ENCODE peak calls at places on chromosomes 5 and 9, in eight cellular contexts. One of them, this sample, is unnamed.

GRCh38 chr5:65925601-65926275 is 637 bp upstream of the ERBIN start:
- DNase-seq in HCT116: peak
- DNase-seq in neural progenitor cell: peak
- DNase-seq in PC-3: peak
- DNase-seq in GM23248: peak
- DNase-seq in OCI-LY7: peak
- DNase-seq in GM23338: peak
- DNase-seq in hepatocyte: peak
- DNase-seq in this sample: peak

GRCh38 chr9:86116425-86116824 is 17.1 kb upstream of the GOLM1 start:
- DNase-seq in neural progenitor cell: peak
- DNase-seq in HCT116: no peak
- DNase-seq in hepatocyte: no peak
- DNase-seq in OCI-LY7: no peak
- DNase-seq in GM23338: no peak
- DNase-seq in PC-3: no peak
- DNase-seq in GM23248: no peak
- DNase-seq in this sample: no peak

GRCh38 chr5:1375871-1376850 is 31.3 kb upstream of the CLPTM1L start:
- DNase-seq in OCI-LY7: no peak
- DNase-seq in HCT116: no peak
- DNase-seq in GM23248: peak
- DNase-seq in neural progenitor cell: no peak
- DNase-seq in GM23338: no peak
- DNase-seq in PC-3: no peak
- DNase-seq in hepatocyte: no peak
- DNase-seq in this sample: no peak

GRCh38 chr5:65030056-65030455 is 261.3 kb downstream of the CWC27 start:
- DNase-seq in GM23338: no peak
- DNase-seq in GM23248: no peak
- DNase-seq in hepatocyte: no peak
- DNase-seq in HCT116: no peak
- DNase-seq in PC-3: no peak
- DNase-seq in OCI-LY7: no peak
- DNase-seq in neural progenitor cell: no peak
- DNase-seq in this sample: no peak

GRCh38 chr5:10400411-10400810 is 41.3 kb upstream of the ROPN1L start:
- DNase-seq in PC-3: no peak
- DNase-seq in neural progenitor cell: no peak
- DNase-seq in hepatocyte: no peak
- DNase-seq in GM23338: no peak
- DNase-seq in OCI-LY7: no peak
- DNase-seq in GM23248: no peak
- DNase-seq in HCT116: no peak
- DNase-seq in this sample: no peak

GRCh38 chr9:78707481-78707977 is 410.6 kb downstream of the PSAT1 start:
- DNase-seq in GM23338: no peak
- DNase-seq in HCT116: no peak
- DNase-seq in OCI-LY7: no peak
- DNase-seq in hepatocyte: no peak
- DNase-seq in PC-3: peak
- DNase-seq in neural progenitor cell: no peak
- DNase-seq in GM23248: peak
- DNase-seq in this sample: no peak

GRCh38 chr9:105413486-105414068 is 34.3 kb upstream of the FSD1L start:
- DNase-seq in GM23248: peak
- DNase-seq in hepatocyte: peak
- DNase-seq in neural progenitor cell: peak
- DNase-seq in OCI-LY7: no peak
- DNase-seq in HCT116: peak
- DNase-seq in PC-3: peak
- DNase-seq in GM23338: peak
- DNase-seq in this sample: peak

GRCh38 chr9:30982301-30982700 is 1402.1 kb upstream of the ACO1 start:
- DNase-seq in hepatocyte: no peak
- DNase-seq in PC-3: no peak
- DNase-seq in HCT116: no peak
- DNase-seq in neural progenitor cell: no peak
- DNase-seq in OCI-LY7: no peak
- DNase-seq in GM23338: no peak
- DNase-seq in GM23248: no peak
- DNase-seq in this sample: no peak

GRCh38 chr5:122142480-122142879 is 13.1 kb downstream of the ZNF474 start:
- DNase-seq in OCI-LY7: no peak
- DNase-seq in PC-3: peak
- DNase-seq in GM23248: peak
- DNase-seq in hepatocyte: no peak
- DNase-seq in HCT116: no peak
- DNase-seq in neural progenitor cell: no peak
- DNase-seq in GM23338: no peak
- DNase-seq in this sample: no peak

GRCh38 chr9:113343732-113344231 is 3.7 kb upstream of the WDR31 start:
- DNase-seq in neural progenitor cell: no peak
- DNase-seq in HCT116: no peak
- DNase-seq in PC-3: no peak
- DNase-seq in GM23338: no peak
- DNase-seq in OCI-LY7: no peak
- DNase-seq in GM23248: peak
- DNase-seq in hepatocyte: peak
- DNase-seq in this sample: peak

GRCh38 chr9:90032296-90033029 is 427.7 kb downstream of the GADD45G start:
- DNase-seq in PC-3: no peak
- DNase-seq in HCT116: no peak
- DNase-seq in GM23338: no peak
- DNase-seq in neural progenitor cell: no peak
- DNase-seq in OCI-LY7: no peak
- DNase-seq in GM23248: no peak
- DNase-seq in hepatocyte: no peak
- DNase-seq in this sample: no peak

DNA sequence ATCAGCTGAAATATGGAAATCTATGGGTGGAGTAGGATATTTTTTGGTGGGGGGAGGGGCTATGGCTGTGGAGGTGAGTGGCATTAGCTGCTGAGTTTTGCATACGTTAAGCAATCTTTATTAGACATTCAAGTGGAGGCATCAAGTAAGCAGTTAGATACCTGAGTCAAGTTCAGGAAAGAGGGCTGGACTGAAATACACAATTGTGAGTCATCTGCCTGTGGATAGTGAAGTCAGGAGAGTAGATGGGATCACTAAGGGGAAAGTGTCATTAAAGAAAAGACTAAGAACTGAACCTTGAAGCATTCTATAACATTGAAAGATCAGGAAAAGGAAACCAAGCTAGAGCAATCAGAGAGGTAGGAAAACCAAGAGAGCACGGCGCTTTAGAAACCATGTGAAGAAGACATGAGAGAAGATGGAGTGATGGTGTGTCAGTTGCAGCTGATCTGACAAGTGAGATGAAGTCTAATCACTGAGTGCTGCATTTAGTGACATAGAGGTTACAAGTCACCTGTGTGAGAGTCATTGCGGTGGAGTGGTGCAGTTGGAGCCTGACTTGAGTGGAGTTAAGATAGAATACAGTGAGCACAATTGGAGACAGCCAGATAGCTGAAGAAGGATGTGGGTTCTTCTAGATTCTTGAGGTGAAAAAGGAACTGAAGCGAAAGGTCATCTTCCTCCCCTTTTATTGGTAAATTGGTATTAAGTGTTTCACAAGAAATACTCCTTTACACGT is 88.7 kb downstream of the PIP5K1B start:
- DNase-seq in hepatocyte: no peak
- DNase-seq in GM23248: no peak
- DNase-seq in PC-3: peak
- DNase-seq in neural progenitor cell: no peak
- DNase-seq in OCI-LY7: no peak
- DNase-seq in HCT116: no peak
- DNase-seq in GM23338: no peak
- DNase-seq in this sample: no peak
- TF ChIP-seq EZH2phosphoT487 in hepatocyte: no peak
- TF ChIP-seq EZH2phosphoT487 in GM23248: no peak
- TF ChIP-seq EZH2phosphoT487 in PC-3: no peak
- TF ChIP-seq EZH2phosphoT487 in neural progenitor cell: no peak
- TF ChIP-seq EZH2phosphoT487 in OCI-LY7: no peak
- TF ChIP-seq EZH2phosphoT487 in HCT116: no peak
- TF ChIP-seq EZH2phosphoT487 in GM23338: no peak
- TF ChIP-seq EZH2phosphoT487 in this sample: no peak

DNA sequence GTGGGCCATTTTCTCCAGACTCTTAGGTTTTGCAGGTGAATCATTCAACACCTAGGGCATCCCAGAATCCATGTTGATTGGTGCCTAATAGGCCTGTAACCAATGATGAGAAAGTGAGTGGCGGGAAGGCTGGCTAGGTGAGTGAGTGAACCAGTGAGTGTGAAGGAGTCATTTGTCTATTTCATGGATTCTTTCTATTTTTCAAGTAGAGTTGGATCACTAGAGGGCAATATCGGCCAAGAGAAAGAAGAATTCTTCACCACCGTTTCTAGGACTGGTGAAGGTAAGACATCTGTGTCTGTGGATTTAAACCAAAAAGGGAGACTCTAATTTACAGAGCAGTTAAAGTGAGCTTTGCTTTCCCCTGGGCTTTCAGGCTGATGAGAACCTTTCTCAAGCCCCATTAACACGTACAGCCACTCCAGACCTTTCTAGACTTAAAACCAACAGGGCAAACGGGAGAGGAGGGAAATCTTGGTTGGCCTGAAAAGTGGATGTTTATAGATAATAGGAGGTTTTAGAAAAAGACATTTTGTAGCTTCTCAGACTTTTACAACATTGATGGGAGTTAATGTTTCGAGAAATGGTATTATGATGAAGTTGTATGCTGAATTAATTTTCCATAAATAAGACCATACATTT is 114.3 kb upstream of the IL12B start:
- DNase-seq in GM23338: peak
- DNase-seq in HCT116: peak
- DNase-seq in GM23248: peak
- DNase-seq in neural progenitor cell: peak
- DNase-seq in hepatocyte: peak
- DNase-seq in OCI-LY7: peak
- DNase-seq in PC-3: peak
- DNase-seq in this sample: peak
- TF ChIP-seq EZH2phosphoT487 in GM23338: no peak
- TF ChIP-seq EZH2phosphoT487 in HCT116: no peak
- TF ChIP-seq EZH2phosphoT487 in GM23248: no peak
- TF ChIP-seq EZH2phosphoT487 in neural progenitor cell: no peak
- TF ChIP-seq EZH2phosphoT487 in hepatocyte: no peak
- TF ChIP-seq EZH2phosphoT487 in OCI-LY7: no peak
- TF ChIP-seq EZH2phosphoT487 in PC-3: no peak
- TF ChIP-seq EZH2phosphoT487 in this sample: no peak

GRCh38 chr5:103258368-103258956 is at the start of gene MACIR:
- DNase-seq in PC-3: peak
- DNase-seq in neural progenitor cell: peak
- DNase-seq in hepatocyte: peak
- DNase-seq in GM23338: peak
- DNase-seq in GM23248: peak
- DNase-seq in HCT116: peak
- DNase-seq in OCI-LY7: peak
- DNase-seq in this sample: peak

GRCh38 chr5:103255666-103256065 is 2.9 kb upstream of the MACIR start:
- DNase-seq in HCT116: no peak
- DNase-seq in GM23338: no peak
- DNase-seq in hepatocyte: no peak
- DNase-seq in neural progenitor cell: no peak
- DNase-seq in PC-3: no peak
- DNase-seq in GM23248: no peak
- DNase-seq in OCI-LY7: no peak
- DNase-seq in this sample: no peak

GRCh38 chr5:103258957-103259704 is 568 bp downstream of the MACIR start:
- DNase-seq in GM23248: peak
- DNase-seq in OCI-LY7: peak
- DNase-seq in hepatocyte: peak
- DNase-seq in GM23338: peak
- DNase-seq in PC-3: peak
- DNase-seq in neural progenitor cell: peak
- DNase-seq in HCT116: no peak
- DNase-seq in this sample: peak

GRCh38 chr5:103254921-103255320 is 3.6 kb upstream of the MACIR start:
- DNase-seq in hepatocyte: no peak
- DNase-seq in neural progenitor cell: no peak
- DNase-seq in GM23248: no peak
- DNase-seq in GM23338: no peak
- DNase-seq in HCT116: no peak
- DNase-seq in PC-3: no peak
- DNase-seq in OCI-LY7: no peak
- DNase-seq in this sample: no peak

DNA sequence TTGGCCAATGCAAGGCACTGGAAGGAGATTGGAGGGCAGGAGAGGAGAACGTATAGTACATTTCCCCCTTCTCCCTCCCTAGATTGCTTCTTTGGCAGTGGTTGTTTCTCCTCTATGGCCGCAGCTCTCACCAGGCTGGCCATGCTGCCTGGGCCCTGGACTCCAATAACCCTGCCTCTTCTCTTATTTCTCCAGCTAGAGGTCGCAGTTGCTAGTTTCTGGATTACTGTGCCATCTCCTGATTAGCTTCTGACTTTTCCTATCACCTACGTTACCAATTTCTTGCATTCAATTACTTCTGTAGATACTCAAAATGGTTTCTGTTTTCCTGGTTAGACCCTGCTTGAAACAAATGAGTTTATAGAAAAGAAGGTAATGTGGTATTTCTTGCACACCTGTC is 2.4 kb upstream of the MACIR start:
- DNase-seq in OCI-LY7: no peak
- DNase-seq in GM23248: no peak
- DNase-seq in PC-3: peak
- DNase-seq in GM23338: no peak
- DNase-seq in HCT116: no peak
- DNase-seq in hepatocyte: no peak
- DNase-seq in neural progenitor cell: peak
- DNase-seq in this sample: no peak
- TF ChIP-seq EZH2phosphoT487 in OCI-LY7: no peak
- TF ChIP-seq EZH2phosphoT487 in GM23248: no peak
- TF ChIP-seq EZH2phosphoT487 in PC-3: no peak
- TF ChIP-seq EZH2phosphoT487 in GM23338: no peak
- TF ChIP-seq EZH2phosphoT487 in HCT116: no peak
- TF ChIP-seq EZH2phosphoT487 in hepatocyte: no peak
- TF ChIP-seq EZH2phosphoT487 in neural progenitor cell: no peak
- TF ChIP-seq EZH2phosphoT487 in this sample: no peak

GRCh38 chr5:40679998-40680681 is 425 bp downstream of the PTGER4 start:
- DNase-seq in PC-3: peak
- DNase-seq in GM23248: no peak
- DNase-seq in hepatocyte: no peak
- DNase-seq in HCT116: no peak
- DNase-seq in OCI-LY7: no peak
- DNase-seq in neural progenitor cell: peak
- DNase-seq in GM23338: peak
- DNase-seq in this sample: peak

GRCh38 chr5:40683351-40683750 is 3.6 kb downstream of the PTGER4 start:
- DNase-seq in GM23248: no peak
- DNase-seq in neural progenitor cell: no peak
- DNase-seq in HCT116: no peak
- DNase-seq in OCI-LY7: no peak
- DNase-seq in GM23338: no peak
- DNase-seq in PC-3: no peak
- DNase-seq in hepatocyte: no peak
- DNase-seq in this sample: no peak

GRCh38 chr5:40681351-40682311 is 1.9 kb downstream of the PTGER4 start:
- DNase-seq in GM23338: peak
- DNase-seq in PC-3: no peak
- DNase-seq in HCT116: no peak
- DNase-seq in OCI-LY7: no peak
- DNase-seq in neural progenitor cell: peak
- DNase-seq in hepatocyte: peak
- DNase-seq in GM23248: peak
- DNase-seq in this sample: peak

GRCh38 chr5:40680741-40681350 is 1.1 kb downstream of the PTGER4 start:
- DNase-seq in neural progenitor cell: peak
- DNase-seq in HCT116: no peak
- DNase-seq in PC-3: no peak
- DNase-seq in hepatocyte: no peak
- DNase-seq in GM23338: peak
- DNase-seq in GM23248: no peak
- DNase-seq in OCI-LY7: no peak
- DNase-seq in this sample: peak

GRCh38 chr5:40682431-40683017 is 2.8 kb downstream of the PTGER4 start:
- DNase-seq in HCT116: no peak
- DNase-seq in OCI-LY7: no peak
- DNase-seq in hepatocyte: no peak
- DNase-seq in PC-3: no peak
- DNase-seq in neural progenitor cell: no peak
- DNase-seq in GM23338: no peak
- DNase-seq in GM23248: no peak
- DNase-seq in this sample: no peak
- TF ChIP-seq EZH2phosphoT487 in HCT116: no peak
- TF ChIP-seq EZH2phosphoT487 in OCI-LY7: peak
- TF ChIP-seq EZH2phosphoT487 in hepatocyte: no peak
- TF ChIP-seq EZH2phosphoT487 in PC-3: no peak
- TF ChIP-seq EZH2phosphoT487 in neural progenitor cell: no peak
- TF ChIP-seq EZH2phosphoT487 in GM23338: no peak
- TF ChIP-seq EZH2phosphoT487 in GM23248: no peak
- TF ChIP-seq EZH2phosphoT487 in this sample: no peak

This sample was measured in SK-N-SH.